ENCODE peak calls at places on chromosomes 13 and 19, in four cellular contexts. V is K562, N is HepG2, Y is A549. S is an unnamed sample.

GRCh38 chr19:5627395-5627904 is 4.6 kb downstream of the SAFB start:
- DNase-seq in V (peak), N (no peak), Y (no peak), S (no peak)

GRCh38 chr13:99214232-99214631 is 13.6 kb downstream of the UBAC2 start:
- DNase-seq in V (no peak), N (no peak), Y (no peak), S (no peak)

GRCh38 chr19:34504273-34504808 is 22.8 kb downstream of the WTIP start:
- DNase-seq in V (no peak), N (no peak), Y (no peak), S (no peak)

GRCh38 chr19:58356236-58356970 is 3.1 kb upstream of the A1BG start:
- DNase-seq in V (no peak), N (no peak), Y (no peak), S (no peak)

GRCh38 chr13:110157718-110158117 is 149.2 kb downstream of the COL4A1 start:
- DNase-seq in V (no peak), N (no peak), Y (no peak), S (no peak)

GRCh38 chr19:30386551-30387143 is 14.5 kb downstream of the ZNF536 start:
- DNase-seq in V (no peak), N (no peak), Y (no peak), S (no peak)

GRCh38 chr13:25167775-25168174 is 4.3 kb downstream of the AMER2 start:
- DNase-seq in V (no peak), N (no peak), Y (no peak), S (no peak)

GRCh38 chr13:112887557-112887991 is 81.4 kb upstream of the MCF2L start:
- DNase-seq in V (no peak), N (no peak), Y (no peak), S (no peak)

GRCh38 chr13:23695711-23696512 is 125.7 kb downstream of the TNFRSF19 start:
- DNase-seq in V (no peak), N (no peak), Y (no peak), S (no peak)

GRCh38 chr19:46862974-46863632 is 2.3 kb downstream of the ARHGAP35 start:
- DNase-seq in V (peak), N (no peak), Y (no peak), S (no peak)

GRCh38 chr13:29594710-29595379 is 643 bp downstream of the SLC7A1 start:
- DNase-seq in V (peak), N (no peak), Y (peak), S (no peak)

GRCh38 chr19:50580970-50581636 is 12.9 kb upstream of the LRRC4B start:
- DNase-seq in V (no peak), N (no peak), Y (no peak), S (no peak)

GRCh38 chr19:10600149-10600548 is 13.0 kb upstream of the AP1M2 start:
- DNase-seq in V (no peak), N (no peak), Y (no peak), S (no peak)

GRCh38 chr13:37869506-37869755 is 141 bp downstream of the TRPC4 start:
- DNase-seq in V (no peak), N (no peak), Y (no peak), S (no peak)

GRCh38 chr19:38693380-38694223 is 46.2 kb downstream of the ACTN4 start:
- DNase-seq in V (no peak), N (peak), Y (peak), S (no peak)

GRCh38 chr13:113216165-113217056 is 7.0 kb downstream of the CUL4A start:
- DNase-seq in V (peak), N (peak), Y (peak), S (no peak)

GRCh38 chr13:84096221-84096620 is 213.9 kb upstream of the SLITRK1 start:
- DNase-seq in V (no peak), N (no peak), Y (no peak), S (no peak)

GRCh38 chr19:5805465-5806132 is 732 bp downstream of the NRTN start:
- DNase-seq in V (peak), N (peak), Y (peak), S (no peak)

GRCh38 chr19:4425531-4425930 is 23.1 kb downstream of the CHAF1A start:
- DNase-seq in V (no peak), N (no peak), Y (no peak), S (no peak)

GRCh38 chr19:38277549-38277948 is 13.2 kb downstream of the SPINT2 start:
- DNase-seq in V (no peak), N (no peak), Y (no peak), S (no peak)

GRCh38 chr19:29620931-29621351 is 14.9 kb downstream of the POP4 start:
- DNase-seq in V (no peak), N (no peak), Y (no peak), S (no peak)

GRCh38 chr13:78100481-78100880 is 181.8 kb upstream of the EDNRB start:
- DNase-seq in V (no peak), N (no peak), Y (no peak), S (no peak)

GRCh38 chr19:2149980-2150793 is 1.2 kb downstream of the AP3D1 start:
- DNase-seq in V (no peak), N (no peak), Y (no peak), S (no peak)

GRCh38 chr13:53174550-53174949 is 145.9 kb downstream of the OLFM4 start:
- DNase-seq in V (no peak), N (no peak), Y (no peak), S (no peak)

GRCh38 chr13:56622840-56623239 is 517.9 kb upstream of the PRR20A start:
- DNase-seq in V (no peak), N (no peak), Y (no peak), S (no peak)

GRCh38 chr13:31965361-31966066 is 66.1 kb upstream of the FRY start:
- DNase-seq in V (no peak), N (no peak), Y (no peak), S (no peak)

GRCh38 chr13:87295636-87296035 is 375.5 kb upstream of the SLITRK5 start:
- DNase-seq in V (no peak), N (no peak), Y (no peak), S (no peak)

GRCh38 chr13:49450105-49450819 is 6.2 kb downstream of the SETDB2 start:
- DNase-seq in V (no peak), N (no peak), Y (no peak), S (no peak)

GRCh38 chr19:4376245-4376990 is 23.9 kb downstream of the SH3GL1 start:
- DNase-seq in V (no peak), N (no peak), Y (no peak), S (no peak)

GRCh38 chr13:76009491-76009890 is 373.4 kb downstream of the LMO7 start:
- DNase-seq in V (no peak), N (no peak), Y (peak), S (no peak)

GRCh38 chr13:21530656-21531055 is 71.6 kb upstream of the ZDHHC20 start:
- DNase-seq in V (no peak), N (peak), Y (no peak), S (no peak)

GRCh38 chr13:45004096-45004495 is 14.8 kb downstream of the GPALPP1 start:
- DNase-seq in V (no peak), N (no peak), Y (no peak), S (no peak)

GRCh38 chr19:28884786-28885476 is 328.0 kb downstream of the UQCRFS1 start:
- DNase-seq in V (no peak), N (no peak), Y (no peak), S (no peak)

GRCh38 chr19:53432088-53432661 is 391 bp downstream of the ZNF761 start:
- DNase-seq in V (peak), N (no peak), Y (peak), S (no peak)

GRCh38 chr19:3104708-3104983 is 10.5 kb downstream of the GNA11 start:
- DNase-seq in V (no peak), N (no peak), Y (no peak), S (no peak)

GRCh38 chr13:97568850-97569249 is 134.9 kb downstream of the RAP2A start:
- DNase-seq in V (no peak), N (no peak), Y (no peak), S (no peak)

GRCh38 chr13:42720116-42720857 is 61.1 kb upstream of the FAM216B start:
- DNase-seq in V (peak), N (peak), Y (peak), S (no peak)

DNA sequence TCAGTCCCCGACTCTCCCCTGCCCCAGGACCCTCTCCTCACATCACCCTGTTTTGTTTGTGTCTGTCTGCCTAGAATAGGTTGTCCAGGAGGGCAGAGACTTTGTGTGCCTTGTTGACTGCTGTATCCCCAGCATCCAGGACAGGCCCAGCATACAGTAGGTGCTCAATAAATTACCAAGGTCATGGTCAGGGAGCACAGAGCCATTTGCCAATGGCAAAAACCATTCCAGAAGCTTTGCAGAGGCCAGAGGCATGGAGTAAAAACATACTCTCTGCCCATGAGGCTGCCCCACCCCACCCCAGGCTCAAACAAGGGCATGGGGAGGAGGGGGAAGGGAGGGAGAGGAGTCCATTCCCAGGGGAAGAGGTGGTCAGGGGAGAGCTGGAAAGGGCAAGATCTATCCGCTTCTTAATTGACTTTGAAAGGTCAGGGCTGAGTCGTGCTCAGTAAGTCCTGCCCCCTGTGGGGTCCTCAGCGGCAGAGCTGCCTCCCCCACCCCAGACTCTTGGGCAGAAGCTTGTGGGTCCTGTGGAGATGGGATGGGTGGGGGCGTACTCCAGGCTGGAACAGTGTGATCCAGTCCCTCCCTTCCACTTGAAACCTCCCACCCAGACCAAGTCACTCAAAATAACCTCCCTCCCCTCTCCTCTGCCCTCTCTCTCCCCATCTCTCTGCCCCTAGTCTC is 4.4 kb downstream of the GPR4 start:
- DNase-seq in V (no peak), N (no peak), Y (no peak), S (peak)
- H3K4me2 ChIP-seq in V (no peak), N (no peak), Y (peak), S (peak)

GRCh38 chr19:971795-972194 is 12.3 kb upstream of the WDR18 start:
- DNase-seq in V (no peak), N (no peak), Y (no peak), S (no peak)
- TF ChIP-seq JUN in V (no peak), N (no peak), Y (no peak), S (no peak)

GRCh38 chr19:7850429-7850819 is 20.4 kb downstream of the EVI5L start:
- DNase-seq in V (no peak), N (no peak), Y (no peak), S (no peak)
- TF ChIP-seq MAFK in V (no peak), N (no peak), Y (no peak), S (no peak)

DNA sequence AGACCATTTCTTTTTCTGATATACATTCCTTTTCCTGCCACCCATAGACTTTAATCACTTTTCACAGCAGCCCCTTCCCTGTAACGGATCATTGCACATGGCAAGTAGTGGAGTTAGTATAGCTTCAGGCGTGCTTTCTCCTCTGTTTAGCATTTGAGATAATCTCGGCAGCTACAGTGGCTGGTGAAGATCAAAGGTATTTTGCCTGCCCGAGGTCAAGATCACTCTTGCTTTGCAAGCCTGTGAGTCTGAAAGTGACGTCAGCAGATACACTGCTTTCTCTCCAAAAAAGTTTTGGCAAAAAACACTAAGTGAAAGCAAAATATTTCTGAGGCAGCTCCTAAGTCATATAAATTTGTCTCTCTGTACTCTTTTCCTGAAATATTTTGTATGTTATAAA is 260.1 kb downstream of the NDFIP2 start:
- DNase-seq in V (no peak), N (peak), Y (no peak), S (no peak)
- H3K4me2 ChIP-seq in V (no peak), N (no peak), Y (peak), S (no peak)

DNA sequence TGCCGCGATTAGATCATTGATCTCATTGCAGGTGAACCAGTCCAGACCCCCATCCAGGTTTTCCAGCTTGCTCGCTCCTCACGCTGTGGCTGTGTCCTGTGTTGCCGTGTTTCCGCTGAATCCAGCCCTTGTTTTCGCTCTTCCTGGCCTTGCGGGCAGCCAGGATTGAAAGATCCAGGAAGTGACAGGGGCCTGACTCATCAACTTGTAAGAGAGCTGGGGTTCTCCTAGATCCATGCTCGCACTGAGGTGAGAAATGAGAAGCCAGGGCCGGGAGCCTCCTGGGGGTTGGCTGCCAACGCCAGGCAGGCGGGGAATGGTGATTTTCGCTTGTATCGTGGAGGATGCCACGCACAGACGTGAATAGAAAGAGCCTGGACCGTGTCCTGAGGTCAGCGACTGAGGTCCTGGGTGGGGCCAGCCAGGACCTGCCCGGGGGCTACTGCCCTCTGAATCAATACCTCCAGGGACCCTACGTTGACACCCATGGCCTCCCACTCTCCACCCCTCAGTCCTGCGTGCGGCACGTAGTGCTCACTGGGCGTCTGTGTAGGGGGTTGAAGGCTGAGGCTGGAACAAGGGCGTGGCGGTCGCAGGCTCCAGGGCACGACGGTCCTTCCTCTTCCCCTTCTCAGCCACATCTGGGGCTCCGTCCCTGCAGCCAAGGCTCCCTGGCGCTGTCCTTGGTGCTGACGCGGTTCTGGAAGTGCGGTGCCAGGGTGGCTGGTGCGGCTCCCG is 7.3 kb upstream of the PTPRH start:
- DNase-seq in V (peak), N (peak), Y (peak), S (peak)
- TF ChIP-seq JUN in V (peak), N (peak), Y (peak), S (peak)

GRCh38 chr13:102825921-102826706 is 19.7 kb upstream of the ERCC5 start:
- DNase-seq in V (no peak), N (no peak), Y (no peak), S (no peak)
- TF ChIP-seq MAFK in V (no peak), N (no peak), Y (no peak), S (no peak)

DNA sequence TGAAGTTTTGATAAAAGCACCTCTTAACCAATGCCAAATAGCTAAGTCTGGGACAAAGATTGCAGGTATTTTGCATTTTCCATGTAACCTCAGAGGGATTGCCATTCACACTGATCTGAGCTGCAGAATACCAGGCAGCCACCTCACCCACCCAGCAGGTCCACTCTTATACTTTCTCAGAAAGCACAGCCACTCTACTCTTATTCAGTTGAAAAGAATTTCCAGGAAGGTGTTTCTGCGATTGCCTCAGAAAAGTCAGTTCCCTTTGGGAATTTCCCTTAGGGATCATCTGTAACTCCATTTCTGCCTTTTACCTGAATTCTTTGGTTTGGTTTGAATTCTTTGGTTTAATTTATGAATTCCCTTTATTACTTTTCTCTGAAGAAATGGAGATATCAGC is 909 bp upstream of the ALOX5AP start:
- DNase-seq in V (no peak), N (no peak), Y (no peak), S (peak)
- H3K4me2 ChIP-seq in V (no peak), N (no peak), Y (peak), S (no peak)

DNA sequence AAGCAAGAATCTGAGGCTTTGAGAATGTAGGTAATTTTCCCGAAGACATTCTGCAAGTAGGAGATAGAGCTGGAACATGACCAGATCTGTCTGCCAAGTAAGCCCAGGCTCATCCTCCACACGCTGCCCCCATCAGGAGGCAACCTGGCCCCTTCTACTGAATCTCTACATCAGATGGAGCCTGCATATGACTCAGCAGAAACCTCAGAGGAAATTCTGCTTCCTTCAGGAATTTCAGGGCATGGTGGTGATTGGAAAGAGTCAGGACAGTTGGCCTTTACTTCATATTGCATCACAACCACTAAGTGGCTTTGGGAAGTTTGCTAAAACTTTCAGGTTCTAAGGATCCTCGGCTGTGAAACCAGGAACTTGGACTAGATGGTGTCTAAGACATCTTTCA is 85.2 kb downstream of the LRRC63 start:
- DNase-seq in V (no peak), N (no peak), Y (peak), S (no peak)
- TF ChIP-seq JUN in V (no peak), N (no peak), Y (no peak), S (no peak)